ENCODE peak calls at places on chromosomes 3 and 15, in six cellular contexts. Z is H9; M is activated CD4-positive, alpha-beta T cell treated with anti-CD3 and anti-CD28 coated beads, Interleukin-2, amount 50 U/mL, for 1 hour; X is Ammon's horn; K is hypothalamus; D is AG09309. B is an unnamed sample.

GRCh38 chr3:15102256-15102655 is 3.3 kb upstream of the RBSN start:
- DNase-seq in Z (no peak), M (no peak), X (peak; percentile 85), K (peak; percentile 61), D (no peak), B (peak; percentile 72)

GRCh38 chr3:191235331-191236314 is 36.6 kb downstream of the OSTN start:
- DNase-seq in Z (no peak), M (no peak), X (no peak), K (no peak), D (no peak), B (no peak)

GRCh38 chr3:141204343-141204742 is 27.3 kb upstream of the PXYLP1 start:
- DNase-seq in Z (no peak), M (no peak), X (no peak), K (no peak), D (no peak), B (no peak)

GRCh38 chr3:43773273-43774104 is 82.8 kb downstream of the ABHD5 start:
- DNase-seq in Z (peak; percentile 69), M (peak; percentile 4), X (no peak), K (no peak), D (no peak), B (no peak)

GRCh38 chr15:42079401-42079908 is 14.9 kb downstream of the PLA2G4D start:
- DNase-seq in Z (peak; percentile 60), M (no peak), X (no peak), K (no peak), D (no peak), B (no peak)

GRCh38 chr3:4945318-4945717 is 33.9 kb upstream of the BHLHE40 start:
- DNase-seq in Z (no peak), M (no peak), X (no peak), K (no peak), D (no peak), B (no peak)

GRCh38 chr3:58034738-58035511 is 26.7 kb downstream of the FLNB start:
- DNase-seq in Z (peak; percentile 55), M (peak; percentile 15), X (no peak), K (no peak), D (no peak), B (no peak)

GRCh38 chr3:75144396-75144795 is 519.7 kb upstream of the FRG2C start:
- DNase-seq in Z (no peak), M (no peak), X (no peak), K (no peak), D (no peak), B (no peak)

GRCh38 chr3:40504636-40505430 is 1.0 kb upstream of the ZNF620 start:
- DNase-seq in Z (no peak), M (no peak), X (no peak), K (no peak), D (peak; percentile 98), B (no peak)

GRCh38 chr3:69541059-69541471 is 155.2 kb upstream of the FRMD4B start:
- DNase-seq in Z (peak; percentile 31), M (no peak), X (no peak), K (no peak), D (no peak), B (no peak)

GRCh38 chr15:64923546-64923945 is 11.8 kb downstream of the ANKDD1A start:
- DNase-seq in Z (no peak), M (no peak), X (no peak), K (no peak), D (no peak), B (no peak)

GRCh38 chr3:123286308-123287023 is 84.7 kb downstream of the SEC22A start:
- DNase-seq in Z (peak; percentile 81), M (peak; percentile 14), X (peak; percentile 38), K (no peak), D (no peak), B (no peak)

GRCh38 chr3:43247556-43248186 is 38.7 kb upstream of the SNRK start:
- DNase-seq in Z (no peak), M (no peak), X (peak; percentile 50), K (peak; percentile 18), D (no peak), B (peak; percentile 35)

GRCh38 chr3:143171656-143172055 is 52.1 kb downstream of the CHST2 start:
- DNase-seq in Z (no peak), M (no peak), X (no peak), K (no peak), D (no peak), B (no peak)

GRCh38 chr3:191500892-191501291 is 39.9 kb downstream of the PYDC2 start:
- DNase-seq in Z (no peak), M (no peak), X (no peak), K (no peak), D (no peak), B (no peak)

GRCh38 chr3:65732060-65732933 is 306.4 kb downstream of the MAGI1 start:
- DNase-seq in Z (no peak), M (no peak), X (peak; percentile 84), K (no peak), D (peak; percentile 24), B (peak; percentile 65)